ENCODE peak calls at places on chromosome 18, in four cellular contexts. One of them, this sample, is unnamed. For H3K4me1, the result is how much of the 10 kb centered on the place peaks cover.

GRCh38 chr18:524496-524895 is 24.0 kb upstream of the COLEC12 start:
- DNase-seq in OCI-LY7: no peak
- DNase-seq in PC-9: no peak
- DNase-seq in K562: no peak
- DNase-seq in this sample: no peak

GRCh38 chr18:67217551-67218166 is 298.9 kb downstream of the DSEL start:
- DNase-seq in K562: peak
- DNase-seq in PC-9: peak
- DNase-seq in OCI-LY7: peak
- DNase-seq in this sample: no peak

GRCh38 chr18:78080761-78081160 is 831.1 kb downstream of the GALR1 start:
- DNase-seq in K562: no peak
- DNase-seq in OCI-LY7: no peak
- DNase-seq in PC-9: no peak
- DNase-seq in this sample: no peak

GRCh38 chr18:45384137-45384998 is 230.9 kb upstream of the SLC14A2 start:
- DNase-seq in OCI-LY7: peak
- DNase-seq in PC-9: no peak
- DNase-seq in K562: peak
- DNase-seq in this sample: peak

GRCh38 chr18:35682282-35682867 is 100.8 kb downstream of the GALNT1 start:
- DNase-seq in PC-9: no peak
- DNase-seq in OCI-LY7: no peak
- DNase-seq in K562: peak
- DNase-seq in this sample: no peak

GRCh38 chr18:7585272-7585670 is 18.2 kb downstream of the PTPRM start:
- DNase-seq in K562: no peak
- DNase-seq in PC-9: no peak
- DNase-seq in OCI-LY7: no peak
- DNase-seq in this sample: no peak

GRCh38 chr18:5895300-5895885 is at the start of gene TMEM200C:
- DNase-seq in PC-9: no peak
- DNase-seq in K562: no peak
- DNase-seq in OCI-LY7: no peak
- DNase-seq in this sample: no peak

GRCh38 chr18:39959839-39960238 is 1995.2 kb upstream of the PIK3C3 start:
- DNase-seq in PC-9: no peak
- DNase-seq in K562: no peak
- DNase-seq in OCI-LY7: no peak
- DNase-seq in this sample: peak

GRCh38 chr18:60339018-60339417 is 33.6 kb downstream of the MC4R start:
- DNase-seq in OCI-LY7: no peak
- DNase-seq in PC-9: no peak
- DNase-seq in K562: no peak
- DNase-seq in this sample: no peak

GRCh38 chr18:13300029-13300428 is 81.5 kb downstream of the LDLRAD4 start:
- DNase-seq in PC-9: no peak
- DNase-seq in K562: no peak
- DNase-seq in OCI-LY7: no peak
- DNase-seq in this sample: no peak

GRCh38 chr18:34977787-34978532 is 63.3 kb upstream of the MAPRE2 start:
- DNase-seq in OCI-LY7: peak
- DNase-seq in K562: peak
- DNase-seq in PC-9: peak
- DNase-seq in this sample: no peak

GRCh38 chr18:58529714-58530354 is 99.1 kb downstream of the ALPK2 start:
- DNase-seq in OCI-LY7: peak
- DNase-seq in K562: peak
- DNase-seq in PC-9: no peak
- DNase-seq in this sample: no peak

GRCh38 chr18:44742741-44743311 is 62.1 kb downstream of the SETBP1 start:
- DNase-seq in OCI-LY7: no peak
- DNase-seq in PC-9: no peak
- DNase-seq in K562: no peak
- DNase-seq in this sample: no peak

GRCh38 chr18:37537868-37538525 is 27.6 kb downstream of the CELF4 start:
- DNase-seq in K562: peak
- DNase-seq in OCI-LY7: peak
- DNase-seq in PC-9: no peak
- DNase-seq in this sample: no peak

GRCh38 chr18:12046046-12046750 is 47.4 kb upstream of the ANKRD62 start:
- DNase-seq in OCI-LY7: no peak
- DNase-seq in PC-9: no peak
- DNase-seq in K562: no peak
- DNase-seq in this sample: no peak

GRCh38 chr18:61628085-61628484 is 264.7 kb downstream of the RNF152 start:
- DNase-seq in PC-9: no peak
- DNase-seq in OCI-LY7: no peak
- DNase-seq in K562: no peak
- DNase-seq in this sample: peak

GRCh38 chr18:79394438-79395307 is 1.1 kb upstream of the NFATC1 start:
- DNase-seq in K562: peak
- DNase-seq in PC-9: no peak
- DNase-seq in OCI-LY7: peak
- DNase-seq in this sample: peak

GRCh38 chr18:78123926-78124797 is 855.5 kb upstream of the SALL3 start:
- DNase-seq in OCI-LY7: no peak
- DNase-seq in PC-9: no peak
- DNase-seq in K562: no peak
- DNase-seq in this sample: no peak

GRCh38 chr18:44518666-44519065 is 162.0 kb upstream of the SETBP1 start:
- DNase-seq in PC-9: no peak
- DNase-seq in OCI-LY7: no peak
- DNase-seq in K562: no peak
- DNase-seq in this sample: peak

GRCh38 chr18:79575891-79576685 is 103.5 kb upstream of the CTDP1 start:
- DNase-seq in OCI-LY7: no peak
- DNase-seq in PC-9: no peak
- DNase-seq in K562: no peak
- DNase-seq in this sample: peak

GRCh38 chr18:33578371-33579146 is 540 bp downstream of the ASXL3 start:
- DNase-seq in OCI-LY7: peak
- DNase-seq in PC-9: no peak
- DNase-seq in K562: no peak
- DNase-seq in this sample: no peak

GRCh38 chr18:6327895-6328623 is 86.7 kb downstream of the L3MBTL4 start:
- DNase-seq in K562: no peak
- DNase-seq in PC-9: no peak
- DNase-seq in OCI-LY7: no peak
- DNase-seq in this sample: no peak

GRCh38 chr18:54149078-54149697 is 75.3 kb downstream of the MBD2 start:
- DNase-seq in PC-9: peak
- DNase-seq in K562: peak
- DNase-seq in OCI-LY7: no peak
- DNase-seq in this sample: peak

GRCh38 chr18:68428026-68428425 is 286.9 kb downstream of the TMX3 start:
- DNase-seq in OCI-LY7: no peak
- DNase-seq in PC-9: no peak
- DNase-seq in K562: no peak
- DNase-seq in this sample: peak

GRCh38 chr18:61154866-61155265 is 178.4 kb upstream of the CDH20 start:
- DNase-seq in PC-9: no peak
- DNase-seq in OCI-LY7: no peak
- DNase-seq in K562: no peak
- DNase-seq in this sample: no peak

GRCh38 chr18:74276609-74277008 is 15.2 kb downstream of the CYB5A start:
- DNase-seq in PC-9: no peak
- DNase-seq in OCI-LY7: no peak
- DNase-seq in K562: no peak
- DNase-seq in this sample: no peak
- H3K4me1 ChIP-seq in PC-9: under half
- H3K4me1 ChIP-seq in OCI-LY7: under half
- H3K4me1 ChIP-seq in K562: under half
- H3K4me1 ChIP-seq in this sample: under half

GRCh38 chr18:51537487-51537886 is 340.0 kb upstream of the MEX3C start:
- DNase-seq in K562: peak
- DNase-seq in PC-9: no peak
- DNase-seq in OCI-LY7: peak
- DNase-seq in this sample: peak
- TF ChIP-seq CTCF in K562: no peak
- TF ChIP-seq CTCF in PC-9: no peak
- TF ChIP-seq CTCF in OCI-LY7: peak
- TF ChIP-seq CTCF in this sample: peak

GRCh38 chr18:26922313-26922712 is 56.8 kb upstream of the AQP4 start:
- DNase-seq in K562: no peak
- DNase-seq in OCI-LY7: no peak
- DNase-seq in PC-9: no peak
- DNase-seq in this sample: no peak

GRCh38 chr18:26925313-26925712 is 59.8 kb upstream of the AQP4 start:
- DNase-seq in PC-9: no peak
- DNase-seq in OCI-LY7: no peak
- DNase-seq in K562: no peak
- DNase-seq in this sample: no peak

GRCh38 chr18:26919656-26920055 is 54.1 kb upstream of the AQP4 start:
- DNase-seq in K562: no peak
- DNase-seq in OCI-LY7: no peak
- DNase-seq in PC-9: no peak
- DNase-seq in this sample: no peak

DNA sequence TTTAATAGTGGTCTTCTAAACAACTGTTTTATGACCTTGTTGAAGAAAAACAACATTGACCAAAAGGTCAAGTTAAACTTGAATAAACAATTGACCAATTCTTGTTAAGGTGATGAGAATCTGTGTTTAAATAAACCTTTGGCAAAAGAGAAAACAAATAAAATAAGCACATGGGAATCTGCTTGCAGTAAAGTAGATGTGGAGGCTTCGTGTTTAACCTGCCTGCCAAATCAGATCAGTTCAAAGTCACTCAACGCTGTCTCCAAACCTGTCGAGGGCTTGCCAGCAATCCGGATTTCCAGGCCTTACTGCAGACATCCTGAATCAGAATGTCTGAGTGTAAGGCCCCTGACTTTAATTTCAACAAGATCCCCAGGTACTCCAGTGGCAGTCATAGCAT is 55.1 kb upstream of the AQP4 start:
- DNase-seq in K562: no peak
- DNase-seq in OCI-LY7: no peak
- DNase-seq in PC-9: no peak
- DNase-seq in this sample: no peak
- H3K27ac ChIP-seq in K562: no peak
- H3K27ac ChIP-seq in OCI-LY7: no peak
- H3K27ac ChIP-seq in PC-9: no peak
- H3K27ac ChIP-seq in this sample: no peak

DNA sequence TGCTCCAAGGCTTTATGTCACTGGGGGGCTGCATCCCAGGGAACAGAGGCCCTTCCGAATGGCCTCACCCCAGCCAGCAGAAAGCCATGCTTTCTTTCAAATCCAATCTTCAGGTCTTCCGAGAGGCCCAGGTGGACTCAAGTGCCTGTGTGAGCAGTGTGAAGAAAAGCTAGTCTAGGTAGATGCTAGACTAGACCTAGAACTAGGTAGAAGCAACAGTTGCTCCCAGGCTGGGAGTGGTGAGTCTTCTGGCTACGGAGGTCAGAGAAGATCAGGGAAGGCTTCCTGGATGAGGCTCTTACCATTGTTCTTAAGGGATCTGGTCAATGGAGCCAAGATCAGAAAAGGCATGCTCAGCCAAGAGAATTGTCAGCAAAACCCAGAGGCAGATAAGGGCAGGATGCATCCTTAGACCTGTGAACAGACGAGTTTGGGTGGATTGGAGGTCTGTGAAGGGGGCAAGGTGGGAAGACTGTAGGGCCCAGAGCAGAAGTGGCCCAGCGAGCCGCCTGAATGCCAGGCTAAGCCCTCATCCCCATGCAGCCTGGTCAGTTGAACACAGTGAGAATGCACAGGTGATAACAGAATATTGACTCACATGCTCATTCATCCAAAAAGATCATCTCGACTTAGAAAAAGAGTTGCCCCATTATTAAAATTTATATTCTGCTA is 110.8 kb downstream of the SMAD7 start:
- DNase-seq in OCI-LY7: no peak
- DNase-seq in PC-9: no peak
- DNase-seq in K562: no peak
- DNase-seq in this sample: no peak
- H3K4me1 ChIP-seq in OCI-LY7: under half
- H3K4me1 ChIP-seq in PC-9: half or more
- H3K4me1 ChIP-seq in K562: under half
- H3K4me1 ChIP-seq in this sample: under half

DNA sequence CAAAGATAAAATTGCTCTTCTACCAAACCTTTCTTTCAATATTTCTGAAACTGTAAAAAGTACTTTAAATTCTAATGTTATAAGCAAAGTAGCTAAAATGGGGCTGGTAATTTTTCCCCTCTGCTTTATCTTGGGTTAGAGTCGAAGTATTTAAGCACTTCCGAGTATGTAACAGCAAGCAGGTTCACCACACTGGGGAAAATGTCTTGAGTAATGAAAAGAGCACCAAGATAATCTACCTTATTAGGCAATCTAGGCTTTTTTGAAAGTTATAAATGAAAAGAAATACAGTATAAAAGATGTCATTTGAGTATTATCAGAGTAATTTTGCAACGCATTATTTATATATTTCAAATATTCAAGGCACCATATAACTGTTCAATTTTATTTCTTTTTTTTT is 687 bp upstream of the DSG3 start:
- DNase-seq in OCI-LY7: no peak
- DNase-seq in PC-9: no peak
- DNase-seq in K562: peak
- DNase-seq in this sample: no peak
- TF ChIP-seq CTCF in OCI-LY7: no peak
- TF ChIP-seq CTCF in PC-9: no peak
- TF ChIP-seq CTCF in K562: no peak
- TF ChIP-seq CTCF in this sample: no peak

DNA sequence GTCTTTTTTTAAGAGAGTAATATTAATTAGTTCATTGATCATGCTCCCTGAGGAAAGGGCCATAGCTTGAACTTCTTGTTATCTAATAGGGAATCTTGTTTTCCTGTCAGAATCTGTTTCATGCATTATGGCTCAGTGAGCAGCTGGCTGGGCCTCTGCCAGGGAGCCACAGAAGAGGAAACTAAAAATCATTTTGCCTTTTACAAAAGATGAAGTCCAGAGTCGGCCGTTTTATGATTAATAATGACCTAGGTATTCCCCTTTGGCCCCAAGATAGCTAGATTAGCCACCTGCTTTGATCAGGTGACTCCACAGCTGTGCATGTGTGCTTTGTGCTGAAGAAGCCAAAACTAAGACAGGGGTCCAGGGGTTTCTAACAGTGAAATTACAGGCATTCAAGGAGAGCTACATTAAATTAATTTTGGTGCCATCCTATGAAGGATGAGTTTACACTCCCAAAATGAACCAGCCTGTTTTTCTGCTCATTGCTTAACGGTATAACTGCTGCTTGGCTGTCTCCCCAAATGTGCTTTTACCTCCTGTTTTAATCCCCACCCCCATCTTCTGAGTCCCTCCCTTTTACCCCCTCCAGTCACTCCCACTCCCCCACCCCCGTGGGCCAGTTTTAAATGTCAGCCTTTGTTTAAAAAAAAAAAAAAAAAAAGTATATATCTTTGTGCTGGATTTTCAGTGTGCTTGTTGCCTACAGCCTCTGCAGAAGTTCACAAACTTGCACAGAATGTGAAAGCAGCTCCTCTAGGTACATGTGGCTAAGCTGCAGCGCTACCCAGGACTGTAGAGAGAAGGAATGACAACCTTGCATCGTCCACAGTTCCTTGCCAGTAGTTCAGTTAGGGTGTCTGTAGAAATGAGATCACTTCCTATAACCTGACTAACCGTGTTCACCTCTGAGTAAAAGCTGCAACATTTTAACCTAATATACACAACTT is 93.1 kb downstream of the CABLES1 start:
- DNase-seq in K562: no peak
- DNase-seq in PC-9: no peak
- DNase-seq in OCI-LY7: peak
- DNase-seq in this sample: no peak
- H3K27ac ChIP-seq in K562: no peak
- H3K27ac ChIP-seq in PC-9: peak
- H3K27ac ChIP-seq in OCI-LY7: peak
- H3K27ac ChIP-seq in this sample: no peak

This sample was measured in foreskin keratinocyte.